ENCODE peak calls at places on chromosomes 3 and 15, in five cellular contexts. B is CD4-positive, alpha-beta T cell; R is AG09319; Y is type B pancreatic cell; K is cardiac fibroblast. Q is an unnamed sample.

GRCh38 chr3:43221076-43221475 is 65.3 kb upstream of the SNRK start:
- DNase-seq in Y (no peak), R (no peak), K (no peak), B (no peak), Q (no peak)

GRCh38 chr3:15796331-15796730 is 1.4 kb downstream of the ANKRD28 start:
- DNase-seq in Y (no peak), R (no peak), B (no peak), K (no peak), Q (peak; percentile 24)

GRCh38 chr3:181940703-181941102 is 229.0 kb downstream of the SOX2 start:
- DNase-seq in K (no peak), Y (no peak), R (no peak), B (no peak), Q (no peak)

GRCh38 chr3:51408813-51409212 is 17.7 kb downstream of the RBM15B start:
- DNase-seq in Y (no peak), R (no peak), K (no peak), B (no peak), Q (no peak)

GRCh38 chr3:128068156-128068620 is 16.0 kb downstream of the SEC61A1 start:
- DNase-seq in Y (no peak), B (no peak), R (no peak), K (peak; percentile 65), Q (peak; percentile 60)

GRCh38 chr15:70955151-70955550 is 62.5 kb downstream of the LRRC49 start:
- DNase-seq in R (no peak), Y (no peak), K (peak; percentile 25), B (no peak), Q (peak; percentile 37)

GRCh38 chr3:50139308-50139707 is 15.8 kb upstream of the SEMA3F start:
- DNase-seq in K (no peak), R (no peak), B (no peak), Y (no peak), Q (no peak)

GRCh38 chr3:104909188-104909587 is 457.5 kb upstream of the ALCAM start:
- DNase-seq in B (no peak), R (peak; percentile 20), K (peak; percentile 48), Y (no peak), Q (peak; percentile 54)

GRCh38 chr3:147364771-147365170 is 41.6 kb downstream of the ZIC4 start:
- DNase-seq in Y (no peak), K (no peak), R (no peak), B (no peak), Q (no peak)

GRCh38 chr3:149621218-149622005 is 36.4 kb downstream of the WWTR1 start:
- DNase-seq in B (no peak), Y (no peak), K (peak; percentile 80), R (peak; percentile 57), Q (peak; percentile 94)

GRCh38 chr15:50123861-50124556 is 5.0 kb upstream of the ATP8B4 start:
- DNase-seq in K (no peak), B (no peak), Y (no peak), R (no peak), Q (no peak)

GRCh38 chr15:60374628-60375081 is 23.1 kb downstream of the ANXA2 start:
- DNase-seq in B (no peak), Y (peak; percentile 68), R (peak; percentile 90), K (peak; percentile 85), Q (peak; percentile 95)

GRCh38 chr3:10164546-10165393 is at the start of gene IRAK2:
- DNase-seq in B (peak; percentile 35), K (peak; percentile 70), R (peak; percentile 20), Y (peak; percentile 77), Q (peak; percentile 48)

GRCh38 chr15:73682597-73683090 is 1.5 kb upstream of the CD276 start:
- DNase-seq in Y (peak; percentile 53), K (no peak), B (no peak), R (no peak), Q (no peak)

GRCh38 chr15:73685561-73685960 is 1.4 kb downstream of the CD276 start:
- DNase-seq in Y (no peak), B (no peak), K (peak; percentile 31), R (no peak), Q (no peak)

GRCh38 chr15:73681856-73682596 is 2.2 kb upstream of the CD276 start:
- DNase-seq in B (no peak), K (no peak), R (no peak), Y (no peak), Q (no peak)

GRCh38 chr15:73683257-73683623 is 943 bp upstream of the CD276 start:
- DNase-seq in K (no peak), B (no peak), R (no peak), Y (no peak), Q (no peak)

GRCh38 chr15:73683624-73684536 is at the start of gene CD276:
- DNase-seq in R (peak; percentile 44), K (peak; percentile 81), B (no peak), Y (peak; percentile 75), Q (peak; percentile 58)
- TF ChIP-seq CTCF in R (peak; percentile 17), K (no peak), B (no peak), Y (peak; percentile 48), Q (peak; percentile 36)

GRCh38 chr3:141728355-141728892 is 9.7 kb upstream of the RNF7 start:
- DNase-seq in K (no peak), R (no peak), Y (no peak), B (no peak), Q (no peak)
- TF ChIP-seq CTCF in K (no peak), R (no peak), Y (no peak), B (no peak), Q (no peak)

GRCh38 chr3:171516765-171517164 is 56.6 kb upstream of the TNIK start:
- DNase-seq in Y (no peak), K (no peak), B (no peak), R (no peak), Q (no peak)

GRCh38 chr3:171511450-171511849 is 51.2 kb upstream of the TNIK start:
- DNase-seq in K (no peak), B (no peak), R (no peak), Y (no peak), Q (no peak)

GRCh38 chr3:171508676-171509075 is 48.5 kb upstream of the TNIK start:
- DNase-seq in Y (no peak), R (no peak), K (no peak), B (no peak), Q (no peak)

GRCh38 chr3:171514466-171514865 is 54.3 kb upstream of the TNIK start:
- DNase-seq in R (no peak), B (no peak), K (no peak), Y (no peak), Q (no peak)
- TF ChIP-seq CTCF in R (no peak), B (no peak), K (peak; percentile 10), Y (peak; percentile 62), Q (peak; percentile 29)

GRCh38 chr3:54870423-54870822 is 57.4 kb downstream of the LRTM1 start:
- DNase-seq in R (peak; percentile 79), B (no peak), K (peak; percentile 92), Y (no peak), Q (peak; percentile 95)
- TF ChIP-seq CTCF in R (peak; percentile 69), B (no peak), K (peak; percentile 69), Y (peak; percentile 78), Q (peak; percentile 77)

DNA sequence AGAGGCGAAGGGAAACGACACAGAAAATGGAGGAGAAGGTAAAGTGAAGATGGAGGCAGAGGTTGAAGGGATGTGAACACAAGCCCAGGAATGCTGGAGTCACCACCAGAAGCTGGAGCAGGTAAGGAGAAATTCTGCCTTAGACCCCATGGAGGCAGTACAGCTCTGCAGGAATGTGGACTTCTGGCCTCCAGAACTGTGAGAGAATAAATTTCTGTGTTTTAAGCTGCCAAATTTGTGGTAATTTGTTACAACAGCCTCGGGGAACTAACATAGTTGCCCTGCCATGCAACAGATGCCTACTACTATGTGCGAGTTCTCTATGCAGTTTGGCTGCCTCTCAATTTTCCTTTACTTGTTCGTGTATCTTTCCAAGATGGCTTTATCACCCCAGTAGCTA is 394.1 kb downstream of the TUSC7 start:
- DNase-seq in R (no peak), Y (no peak), B (no peak), K (no peak), Q (no peak)
- TF ChIP-seq CTCF in R (no peak), Y (peak; percentile 36), B (no peak), K (no peak), Q (no peak)

DNA sequence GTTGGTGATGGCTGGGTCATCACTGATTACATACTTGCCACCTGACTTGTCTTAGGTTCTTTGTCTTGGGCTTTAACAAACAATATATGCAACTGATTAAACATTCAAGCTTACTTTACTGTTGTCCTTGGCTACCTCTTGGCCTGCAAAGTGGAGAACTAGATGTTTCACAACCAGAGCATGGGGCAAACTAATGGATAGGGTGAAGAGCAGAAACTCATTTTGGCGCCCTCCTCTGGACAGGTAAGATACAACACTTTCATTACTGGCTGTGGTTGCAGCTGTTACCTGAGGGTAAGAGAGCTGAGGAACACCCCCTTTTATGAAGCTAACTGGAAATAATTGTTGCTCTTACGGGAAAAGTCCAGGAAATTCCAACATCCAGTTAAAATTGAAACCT is 262.1 kb downstream of the NAALADL2 start:
- DNase-seq in R (no peak), Y (no peak), B (no peak), K (no peak), Q (no peak)
- TF ChIP-seq CTCF in R (peak; percentile 20), Y (peak; percentile 55), B (no peak), K (peak; percentile 24), Q (peak; percentile 31)

DNA sequence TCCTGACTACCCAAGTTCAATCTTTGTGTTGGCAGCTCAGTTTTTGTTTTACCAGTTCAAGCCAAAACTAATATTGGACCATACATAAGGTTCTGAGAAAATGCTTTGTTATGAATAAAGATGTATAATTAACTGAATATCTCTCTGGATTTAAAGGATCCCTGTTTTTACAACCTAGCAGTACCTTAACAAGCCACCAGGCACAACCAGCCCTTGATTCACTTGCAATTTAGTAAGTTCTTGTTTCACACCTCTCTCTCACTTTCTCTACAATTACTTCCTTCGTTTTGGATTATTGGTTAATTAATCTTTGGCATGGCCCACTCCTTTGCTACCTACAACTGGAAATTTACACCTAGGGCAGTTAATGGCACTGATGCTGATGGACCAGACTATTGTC is 531.9 kb downstream of the SQOR start:
- DNase-seq in Y (no peak), B (no peak), R (no peak), K (no peak), Q (no peak)
- TF ChIP-seq CTCF in Y (peak; percentile 53), B (no peak), R (no peak), K (peak; percentile 1), Q (peak; percentile 8)